ENCODE peak calls at places on chromosomes 7 and 10, in six cellular contexts. One of them, this sample, is unnamed.

GRCh38 chr10:71965623-71966022 is 1.4 kb downstream of the CHST3 start:
- DNase-seq in K562: no peak
- DNase-seq in endothelial cell of umbilical vein: no peak
- DNase-seq in GM12878: no peak
- DNase-seq in HepG2: no peak
- DNase-seq in A549: no peak
- DNase-seq in this sample: no peak

GRCh38 chr7:73844848-73845460 is 2.6 kb upstream of the METTL27 start:
- DNase-seq in K562: no peak
- DNase-seq in GM12878: no peak
- DNase-seq in endothelial cell of umbilical vein: no peak
- DNase-seq in HepG2: no peak
- DNase-seq in A549: no peak
- DNase-seq in this sample: no peak

GRCh38 chr10:7027237-7027912 is 383.5 kb downstream of the SFMBT2 start:
- DNase-seq in HepG2: no peak
- DNase-seq in A549: no peak
- DNase-seq in K562: peak; percentile 47
- DNase-seq in GM12878: no peak
- DNase-seq in endothelial cell of umbilical vein: no peak
- DNase-seq in this sample: peak; percentile 38

GRCh38 chr7:140656548-140657515 is 15.9 kb upstream of the ADCK2 start:
- DNase-seq in GM12878: no peak
- DNase-seq in K562: no peak
- DNase-seq in HepG2: peak; percentile 27
- DNase-seq in A549: no peak
- DNase-seq in endothelial cell of umbilical vein: peak; percentile 43
- DNase-seq in this sample: peak; percentile 95

GRCh38 chr7:91826377-91826776 is 54.1 kb downstream of the MTERF1 start:
- DNase-seq in endothelial cell of umbilical vein: no peak
- DNase-seq in GM12878: no peak
- DNase-seq in HepG2: no peak
- DNase-seq in K562: no peak
- DNase-seq in A549: no peak
- DNase-seq in this sample: no peak

GRCh38 chr7:104980969-104981670 is 32.9 kb upstream of the KMT2E start:
- DNase-seq in A549: peak; percentile 58
- DNase-seq in HepG2: peak; percentile 44
- DNase-seq in GM12878: no peak
- DNase-seq in K562: peak; percentile 75
- DNase-seq in endothelial cell of umbilical vein: peak; percentile 82
- DNase-seq in this sample: peak; percentile 77

GRCh38 chr7:128243273-128243672 is 2.2 kb downstream of the LEP start:
- DNase-seq in HepG2: no peak
- DNase-seq in K562: no peak
- DNase-seq in endothelial cell of umbilical vein: no peak
- DNase-seq in A549: no peak
- DNase-seq in GM12878: no peak
- DNase-seq in this sample: no peak

GRCh38 chr7:6151994-6152735 is 120.3 kb downstream of the CYTH3 start:
- DNase-seq in A549: no peak
- DNase-seq in HepG2: no peak
- DNase-seq in GM12878: no peak
- DNase-seq in endothelial cell of umbilical vein: no peak
- DNase-seq in K562: no peak
- DNase-seq in this sample: no peak

GRCh38 chr10:103273026-103273425 is 3.9 kb upstream of the INA start:
- DNase-seq in HepG2: no peak
- DNase-seq in endothelial cell of umbilical vein: peak; percentile 71
- DNase-seq in A549: peak; percentile 90
- DNase-seq in GM12878: no peak
- DNase-seq in K562: peak; percentile 16
- DNase-seq in this sample: peak; percentile 76

GRCh38 chr7:137130751-137131158 is 212.8 kb downstream of the PTN start:
- DNase-seq in K562: no peak
- DNase-seq in A549: no peak
- DNase-seq in endothelial cell of umbilical vein: no peak
- DNase-seq in GM12878: no peak
- DNase-seq in HepG2: peak; percentile 21
- DNase-seq in this sample: no peak

GRCh38 chr7:151876112-151876898 is 610 bp downstream of the PRKAG2 start:
- DNase-seq in K562: no peak
- DNase-seq in HepG2: no peak
- DNase-seq in endothelial cell of umbilical vein: peak; percentile 37
- DNase-seq in GM12878: no peak
- DNase-seq in A549: peak; percentile 38
- DNase-seq in this sample: peak; percentile 68

GRCh38 chr10:8183241-8183704 is 128.8 kb downstream of the GATA3 start:
- DNase-seq in GM12878: peak; percentile 45
- DNase-seq in endothelial cell of umbilical vein: no peak
- DNase-seq in HepG2: no peak
- DNase-seq in A549: no peak
- DNase-seq in K562: no peak
- DNase-seq in this sample: peak; percentile 36

GRCh38 chr7:149501651-149502050 is 4.0 kb upstream of the ZNF746 start:
- DNase-seq in HepG2: no peak
- DNase-seq in endothelial cell of umbilical vein: no peak
- DNase-seq in GM12878: no peak
- DNase-seq in K562: no peak
- DNase-seq in A549: no peak
- DNase-seq in this sample: no peak

GRCh38 chr7:18151419-18151818 is 123.8 kb upstream of the PRPS1L1 start:
- DNase-seq in GM12878: no peak
- DNase-seq in A549: peak; percentile 4
- DNase-seq in K562: no peak
- DNase-seq in endothelial cell of umbilical vein: no peak
- DNase-seq in HepG2: no peak
- DNase-seq in this sample: peak; percentile 9

GRCh38 chr10:48579251-48579960 is 25.5 kb downstream of the ARHGAP22 start:
- DNase-seq in endothelial cell of umbilical vein: no peak
- DNase-seq in A549: no peak
- DNase-seq in K562: no peak
- DNase-seq in GM12878: no peak
- DNase-seq in HepG2: no peak
- DNase-seq in this sample: peak; percentile 25

GRCh38 chr7:28347964-28348363 is 64.4 kb upstream of the CREB5 start:
- DNase-seq in endothelial cell of umbilical vein: no peak
- DNase-seq in HepG2: no peak
- DNase-seq in A549: no peak
- DNase-seq in GM12878: no peak
- DNase-seq in K562: no peak
- DNase-seq in this sample: no peak

GRCh38 chr7:140036224-140036651 is 26.5 kb downstream of the PARP12 start:
- DNase-seq in A549: no peak
- DNase-seq in HepG2: no peak
- DNase-seq in endothelial cell of umbilical vein: no peak
- DNase-seq in K562: no peak
- DNase-seq in GM12878: peak; percentile 17
- DNase-seq in this sample: peak; percentile 85

GRCh38 chr10:116271593-116272496 is 1.2 kb downstream of the GFRA1 start:
- DNase-seq in A549: no peak
- DNase-seq in endothelial cell of umbilical vein: no peak
- DNase-seq in HepG2: no peak
- DNase-seq in K562: no peak
- DNase-seq in GM12878: no peak
- DNase-seq in this sample: no peak

GRCh38 chr10:116274141-116274861 is 1.3 kb upstream of the GFRA1 start:
- DNase-seq in HepG2: no peak
- DNase-seq in GM12878: no peak
- DNase-seq in endothelial cell of umbilical vein: no peak
- DNase-seq in K562: no peak
- DNase-seq in A549: peak; percentile 20
- DNase-seq in this sample: no peak

GRCh38 chr10:116270691-116271592 is 2.1 kb downstream of the GFRA1 start:
- DNase-seq in A549: no peak
- DNase-seq in HepG2: no peak
- DNase-seq in K562: no peak
- DNase-seq in endothelial cell of umbilical vein: no peak
- DNase-seq in GM12878: no peak
- DNase-seq in this sample: no peak

GRCh38 chr10:116269612-116270011 is 3.4 kb downstream of the GFRA1 start:
- DNase-seq in GM12878: no peak
- DNase-seq in K562: no peak
- DNase-seq in endothelial cell of umbilical vein: no peak
- DNase-seq in A549: no peak
- DNase-seq in HepG2: no peak
- DNase-seq in this sample: no peak

GRCh38 chr10:116272497-116273221 is at the start of gene GFRA1:
- DNase-seq in A549: peak; percentile 21
- DNase-seq in K562: no peak
- DNase-seq in endothelial cell of umbilical vein: no peak
- DNase-seq in HepG2: no peak
- DNase-seq in GM12878: no peak
- DNase-seq in this sample: no peak
- TF ChIP-seq CTCF in A549: peak; percentile 21
- TF ChIP-seq CTCF in K562: no peak
- TF ChIP-seq CTCF in endothelial cell of umbilical vein: no peak
- TF ChIP-seq CTCF in HepG2: no peak
- TF ChIP-seq CTCF in GM12878: no peak
- TF ChIP-seq CTCF in this sample: no peak

GRCh38 chr7:50281680-50282445 is 22.7 kb upstream of the IKZF1 start:
- DNase-seq in GM12878: peak; percentile 81
- DNase-seq in HepG2: no peak
- DNase-seq in K562: no peak
- DNase-seq in endothelial cell of umbilical vein: no peak
- DNase-seq in A549: no peak
- DNase-seq in this sample: peak; percentile 78

GRCh38 chr7:50287121-50287520 is 17.4 kb upstream of the IKZF1 start:
- DNase-seq in HepG2: no peak
- DNase-seq in A549: no peak
- DNase-seq in GM12878: no peak
- DNase-seq in K562: no peak
- DNase-seq in endothelial cell of umbilical vein: no peak
- DNase-seq in this sample: no peak

GRCh38 chr7:50284296-50284695 is 20.2 kb upstream of the IKZF1 start:
- DNase-seq in A549: no peak
- DNase-seq in endothelial cell of umbilical vein: no peak
- DNase-seq in HepG2: no peak
- DNase-seq in K562: no peak
- DNase-seq in GM12878: no peak
- DNase-seq in this sample: peak; percentile 57

GRCh38 chr7:50285259-50285658 is 19.3 kb upstream of the IKZF1 start:
- DNase-seq in K562: no peak
- DNase-seq in HepG2: no peak
- DNase-seq in A549: no peak
- DNase-seq in endothelial cell of umbilical vein: no peak
- DNase-seq in GM12878: no peak
- DNase-seq in this sample: peak; percentile 70

DNA sequence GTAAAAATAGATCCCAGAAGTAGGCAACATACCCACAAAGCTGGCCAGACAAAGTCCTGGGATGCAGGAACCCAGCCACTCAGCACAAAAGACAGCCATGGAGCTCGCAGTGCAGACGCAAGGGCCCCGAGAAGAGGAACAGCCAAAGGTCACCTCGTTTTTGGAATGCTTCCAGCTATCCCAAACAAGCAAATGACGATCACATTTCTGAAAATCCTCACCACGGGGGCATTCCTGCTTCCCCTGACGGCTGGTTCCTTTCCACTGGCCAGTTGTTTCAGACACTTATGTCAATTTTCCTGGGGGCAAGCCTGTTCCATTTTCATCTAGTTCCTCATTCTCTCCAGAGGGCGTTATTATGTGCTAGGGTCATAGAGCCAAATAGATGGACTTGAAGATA is 21.3 kb upstream of the IKZF1 start:
- DNase-seq in endothelial cell of umbilical vein: no peak
- DNase-seq in GM12878: no peak
- DNase-seq in A549: no peak
- DNase-seq in HepG2: no peak
- DNase-seq in K562: peak; percentile 35
- DNase-seq in this sample: peak; percentile 43
- H3K4me3 ChIP-seq in endothelial cell of umbilical vein: no peak overlapping the region
- H3K4me3 ChIP-seq in GM12878: peak overlapping the region; percentile 69
- H3K4me3 ChIP-seq in A549: no peak overlapping the region
- H3K4me3 ChIP-seq in HepG2: no peak overlapping the region
- H3K4me3 ChIP-seq in K562: no peak overlapping the region
- H3K4me3 ChIP-seq in this sample: no peak overlapping the region

GRCh38 chr7:34841326-34841725 is 183.3 kb downstream of the NPSR1 start:
- DNase-seq in GM12878: no peak
- DNase-seq in HepG2: no peak
- DNase-seq in K562: no peak
- DNase-seq in A549: no peak
- DNase-seq in endothelial cell of umbilical vein: no peak
- DNase-seq in this sample: no peak
- TF ChIP-seq MYC in GM12878: no peak
- TF ChIP-seq MYC in HepG2: no peak
- TF ChIP-seq MYC in K562: no peak
- TF ChIP-seq MYC in A549: no peak
- TF ChIP-seq MYC in endothelial cell of umbilical vein: no peak
- TF ChIP-seq MYC in this sample: no peak

DNA sequence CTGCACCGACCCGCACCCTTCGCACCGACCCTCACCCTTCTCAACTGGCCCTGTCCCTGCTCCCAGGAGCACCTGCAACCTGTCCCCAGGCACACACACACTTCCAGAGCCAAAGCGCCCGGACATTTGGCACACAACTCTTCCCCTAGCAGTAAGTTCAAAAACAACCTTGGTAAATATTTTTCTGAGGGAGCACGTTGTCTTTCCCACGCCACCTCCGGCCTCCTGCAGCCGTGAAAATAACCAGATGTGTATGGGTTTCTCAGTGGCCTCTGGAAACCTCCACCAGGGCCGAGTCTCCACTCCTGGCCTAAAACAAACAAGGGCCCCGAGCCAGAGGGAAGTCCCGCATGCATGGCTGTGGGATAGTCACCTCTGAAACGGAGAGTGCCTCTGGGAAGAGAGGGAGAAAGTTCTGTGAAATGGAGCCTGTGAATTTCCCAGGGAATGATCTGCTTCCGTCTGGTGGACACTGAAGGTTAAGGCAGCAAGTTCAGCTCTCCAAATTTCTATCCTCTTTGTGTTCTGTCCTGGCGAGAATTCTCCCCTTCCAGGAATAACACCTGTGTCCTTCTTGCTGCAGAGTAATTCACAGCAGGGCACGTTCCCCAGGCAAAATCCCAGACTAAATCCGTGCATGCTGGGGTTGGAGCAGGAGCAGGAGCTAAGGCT is 15.8 kb downstream of the PODXL start:
- DNase-seq in HepG2: peak; percentile 22
- DNase-seq in K562: no peak
- DNase-seq in A549: peak; percentile 48
- DNase-seq in GM12878: no peak
- DNase-seq in endothelial cell of umbilical vein: peak; percentile 89
- DNase-seq in this sample: no peak
- TF ChIP-seq CTCF in HepG2: no peak
- TF ChIP-seq CTCF in K562: no peak
- TF ChIP-seq CTCF in A549: no peak
- TF ChIP-seq CTCF in GM12878: no peak
- TF ChIP-seq CTCF in endothelial cell of umbilical vein: peak; percentile 8
- TF ChIP-seq CTCF in this sample: no peak

This sample was measured in NB4.